ENCODE peak calls at places on chromosomes 13 and 19, in nine cellular contexts. One of them, this sample, is unnamed.
A peak's percentile ranks its signal among the peaks of the same experiment; 100 is the strongest.

GRCh38 chr13:41458187-41458938 is 1.0 kb downstream of the RGCC start:
- DNase-seq in BE2C: peak; percentile 29
- DNase-seq in bronchial epithelial cell: peak; percentile 57
- DNase-seq in fibroblast of lung: peak; percentile 18
- DNase-seq in tibial artery: no peak
- DNase-seq in pancreas: no peak
- DNase-seq in testis: no peak
- DNase-seq in adrenal gland: no peak
- DNase-seq in heart left ventricle: peak; percentile 32
- DNase-seq in this sample: peak; percentile 11

GRCh38 chr13:112668924-112669323 is 20.9 kb upstream of the ATP11A start:
- DNase-seq in BE2C: no peak
- DNase-seq in bronchial epithelial cell: no peak
- DNase-seq in fibroblast of lung: no peak
- DNase-seq in tibial artery: peak; percentile 7
- DNase-seq in pancreas: no peak
- DNase-seq in testis: no peak
- DNase-seq in adrenal gland: no peak
- DNase-seq in heart left ventricle: no peak
- DNase-seq in this sample: no peak

GRCh38 chr13:65966991-65967451 is 1263.1 kb downstream of the PCDH9 start:
- DNase-seq in BE2C: peak; percentile 50
- DNase-seq in bronchial epithelial cell: peak; percentile 66
- DNase-seq in fibroblast of lung: peak; percentile 23
- DNase-seq in tibial artery: no peak
- DNase-seq in pancreas: no peak
- DNase-seq in testis: peak; percentile 46
- DNase-seq in adrenal gland: no peak
- DNase-seq in heart left ventricle: no peak
- DNase-seq in this sample: peak; percentile 8

GRCh38 chr13:83620535-83621220 is 261.6 kb downstream of the SLITRK1 start:
- DNase-seq in BE2C: no peak
- DNase-seq in bronchial epithelial cell: peak; percentile 86
- DNase-seq in fibroblast of lung: peak; percentile 61
- DNase-seq in tibial artery: no peak
- DNase-seq in pancreas: no peak
- DNase-seq in testis: no peak
- DNase-seq in adrenal gland: no peak
- DNase-seq in heart left ventricle: no peak
- DNase-seq in this sample: no peak

GRCh38 chr13:59746291-59746962 is 417.3 kb downstream of the DIAPH3 start:
- DNase-seq in BE2C: no peak
- DNase-seq in bronchial epithelial cell: peak; percentile 57
- DNase-seq in fibroblast of lung: peak; percentile 18
- DNase-seq in tibial artery: no peak
- DNase-seq in pancreas: no peak
- DNase-seq in testis: no peak
- DNase-seq in adrenal gland: no peak
- DNase-seq in heart left ventricle: no peak
- DNase-seq in this sample: no peak

GRCh38 chr19:46678110-46678732 is 17.2 kb upstream of the DACT3 start:
- DNase-seq in BE2C: peak; percentile 69
- DNase-seq in bronchial epithelial cell: peak; percentile 14
- DNase-seq in fibroblast of lung: no peak
- DNase-seq in tibial artery: no peak
- DNase-seq in pancreas: peak; percentile 15
- DNase-seq in testis: no peak
- DNase-seq in adrenal gland: no peak
- DNase-seq in heart left ventricle: no peak
- DNase-seq in this sample: peak; percentile 51

GRCh38 chr13:32837307-32837972 is 178.8 kb upstream of the KL start:
- DNase-seq in BE2C: no peak
- DNase-seq in bronchial epithelial cell: no peak
- DNase-seq in fibroblast of lung: no peak
- DNase-seq in tibial artery: no peak
- DNase-seq in pancreas: no peak
- DNase-seq in testis: no peak
- DNase-seq in adrenal gland: no peak
- DNase-seq in heart left ventricle: no peak
- DNase-seq in this sample: no peak

GRCh38 chr19:40279120-40279551 is 6.0 kb downstream of the AKT2 start:
- DNase-seq in BE2C: no peak
- DNase-seq in bronchial epithelial cell: no peak
- DNase-seq in fibroblast of lung: peak; percentile 78
- DNase-seq in tibial artery: peak; percentile 54
- DNase-seq in pancreas: no peak
- DNase-seq in testis: peak; percentile 79
- DNase-seq in adrenal gland: no peak
- DNase-seq in heart left ventricle: peak; percentile 79
- DNase-seq in this sample: no peak

GRCh38 chr13:101727118-101727517 is 274.6 kb downstream of the ITGBL1 start:
- DNase-seq in BE2C: no peak
- DNase-seq in bronchial epithelial cell: no peak
- DNase-seq in fibroblast of lung: no peak
- DNase-seq in tibial artery: no peak
- DNase-seq in pancreas: no peak
- DNase-seq in testis: no peak
- DNase-seq in adrenal gland: no peak
- DNase-seq in heart left ventricle: no peak
- DNase-seq in this sample: no peak

DNA sequence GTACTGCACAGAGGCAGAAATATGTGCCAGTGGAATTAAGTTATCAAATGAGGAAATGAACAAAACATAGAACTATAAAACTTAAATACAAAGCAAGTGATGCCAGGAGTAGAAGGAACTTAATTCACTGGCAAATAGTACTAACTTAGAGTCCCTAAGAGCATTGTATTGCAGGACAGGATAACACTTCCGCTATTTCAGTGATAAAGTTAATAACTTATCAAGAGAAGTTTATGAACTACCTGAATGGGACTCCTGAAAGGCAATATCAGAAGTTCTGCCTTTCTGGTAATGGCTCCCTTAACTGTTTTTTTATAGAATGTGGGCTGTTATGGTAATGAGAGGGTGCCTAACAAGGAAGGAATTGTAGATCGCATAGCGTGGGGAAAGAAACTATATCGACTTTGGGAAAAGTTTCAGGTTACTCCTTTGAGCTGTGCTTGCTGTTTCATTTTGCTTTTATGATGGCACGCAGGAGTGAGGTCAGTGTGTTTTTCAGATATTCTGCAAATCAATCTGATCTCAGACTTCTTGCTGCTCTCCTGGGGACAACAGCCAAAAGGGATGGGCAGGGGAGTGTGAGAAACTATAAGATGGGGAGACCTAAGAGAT is 95.3 kb upstream of the MLNR start:
- DNase-seq in BE2C: no peak
- DNase-seq in bronchial epithelial cell: no peak
- DNase-seq in fibroblast of lung: no peak
- DNase-seq in tibial artery: no peak
- DNase-seq in pancreas: no peak
- DNase-seq in testis: no peak
- DNase-seq in adrenal gland: no peak
- DNase-seq in heart left ventricle: no peak
- DNase-seq in this sample: no peak
- H3K36me3 ChIP-seq in BE2C: peaks cover 20% of the 10 kb centered on the region
- H3K36me3 ChIP-seq in bronchial epithelial cell: no peaks in the 10 kb centered on the region
- H3K36me3 ChIP-seq in fibroblast of lung: no peaks in the 10 kb centered on the region
- H3K36me3 ChIP-seq in tibial artery: no peaks in the 10 kb centered on the region
- H3K36me3 ChIP-seq in pancreas: no peaks in the 10 kb centered on the region
- H3K36me3 ChIP-seq in testis: no peaks in the 10 kb centered on the region
- H3K36me3 ChIP-seq in adrenal gland: no peaks in the 10 kb centered on the region
- H3K36me3 ChIP-seq in heart left ventricle: peaks cover 5% of the 10 kb centered on the region
- H3K36me3 ChIP-seq in this sample: no peaks in the 10 kb centered on the region

GRCh38 chr19:23872282-23872919 is 42.3 kb upstream of the ZNF726 start:
- DNase-seq in BE2C: no peak
- DNase-seq in bronchial epithelial cell: no peak
- DNase-seq in fibroblast of lung: no peak
- DNase-seq in tibial artery: no peak
- DNase-seq in pancreas: no peak
- DNase-seq in testis: no peak
- DNase-seq in adrenal gland: no peak
- DNase-seq in heart left ventricle: no peak
- DNase-seq in this sample: no peak
- TF ChIP-seq CTCF in BE2C: no peak
- TF ChIP-seq CTCF in bronchial epithelial cell: no peak
- TF ChIP-seq CTCF in fibroblast of lung: no peak
- TF ChIP-seq CTCF in tibial artery: no peak
- TF ChIP-seq CTCF in pancreas: no peak
- TF ChIP-seq CTCF in testis: no peak
- TF ChIP-seq CTCF in adrenal gland: no peak
- TF ChIP-seq CTCF in heart left ventricle: no peak
- TF ChIP-seq CTCF in this sample: no peak

GRCh38 chr19:12867120-12868099 is 13.8 kb downstream of the DNASE2 start:
- DNase-seq in BE2C: no peak
- DNase-seq in bronchial epithelial cell: peak; percentile 28
- DNase-seq in fibroblast of lung: peak; percentile 52
- DNase-seq in tibial artery: no peak
- DNase-seq in pancreas: peak; percentile 49
- DNase-seq in testis: peak; percentile 68
- DNase-seq in adrenal gland: peak; percentile 61
- DNase-seq in heart left ventricle: no peak
- DNase-seq in this sample: no peak
- H3K4me3 ChIP-seq in BE2C: no peak overlapping the region
- H3K4me3 ChIP-seq in bronchial epithelial cell: peak overlapping the region; percentile 30
- H3K4me3 ChIP-seq in fibroblast of lung: peak overlapping the region; percentile 50
- H3K4me3 ChIP-seq in tibial artery: no peak overlapping the region
- H3K4me3 ChIP-seq in pancreas: peak overlapping the region; percentile 13
- H3K4me3 ChIP-seq in testis: peak overlapping the region; percentile 29
- H3K4me3 ChIP-seq in adrenal gland: peak overlapping the region; percentile 19
- H3K4me3 ChIP-seq in heart left ventricle: peak overlapping the region; percentile 50
- H3K4me3 ChIP-seq in this sample: no peak overlapping the region

GRCh38 chr13:98448642-98448928 is 128.3 kb downstream of the STK24 start:
- DNase-seq in BE2C: no peak
- DNase-seq in bronchial epithelial cell: no peak
- DNase-seq in fibroblast of lung: no peak
- DNase-seq in tibial artery: no peak
- DNase-seq in pancreas: no peak
- DNase-seq in testis: no peak
- DNase-seq in adrenal gland: no peak
- DNase-seq in heart left ventricle: no peak
- DNase-seq in this sample: no peak
- H3K36me3 ChIP-seq in BE2C: peaks cover 48% of the 10 kb centered on the region
- H3K36me3 ChIP-seq in bronchial epithelial cell: peaks cover 13% of the 10 kb centered on the region
- H3K36me3 ChIP-seq in fibroblast of lung: peaks cover 22% of the 10 kb centered on the region
- H3K36me3 ChIP-seq in tibial artery: peaks cover 51% of the 10 kb centered on the region
- H3K36me3 ChIP-seq in pancreas: peaks cover 3% of the 10 kb centered on the region
- H3K36me3 ChIP-seq in testis: no peaks in the 10 kb centered on the region
- H3K36me3 ChIP-seq in adrenal gland: peaks cover 36% of the 10 kb centered on the region
- H3K36me3 ChIP-seq in heart left ventricle: peaks cover 60% of the 10 kb centered on the region
- H3K36me3 ChIP-seq in this sample: peaks cover 85% of the 10 kb centered on the region

DNA sequence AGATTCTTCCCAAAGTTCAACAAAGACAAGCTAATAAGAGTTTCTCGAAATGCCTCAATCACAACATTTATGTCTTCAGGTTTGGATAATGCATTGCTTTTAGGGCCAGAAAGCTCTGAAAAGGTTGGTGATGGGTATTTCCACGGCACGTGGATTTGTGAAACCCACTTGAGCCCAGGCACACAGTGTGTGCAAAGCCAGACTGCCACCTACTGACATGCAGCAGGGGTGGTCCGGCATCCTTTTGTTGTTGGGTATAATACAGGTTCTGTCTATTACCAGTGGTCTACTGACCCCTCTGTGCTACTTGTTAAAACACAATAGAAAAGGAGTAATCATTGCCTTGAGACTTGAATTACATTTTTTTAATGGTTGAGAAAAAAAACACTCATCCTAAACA is 225.6 kb downstream of the RAP2A start:
- DNase-seq in BE2C: peak; percentile 19
- DNase-seq in bronchial epithelial cell: no peak
- DNase-seq in fibroblast of lung: peak; percentile 47
- DNase-seq in tibial artery: no peak
- DNase-seq in pancreas: no peak
- DNase-seq in testis: peak; percentile 18
- DNase-seq in adrenal gland: peak; percentile 25
- DNase-seq in heart left ventricle: peak; percentile 11
- DNase-seq in this sample: peak; percentile 73
- TF ChIP-seq CTCF in BE2C: peak; percentile 53
- TF ChIP-seq CTCF in bronchial epithelial cell: no peak
- TF ChIP-seq CTCF in fibroblast of lung: peak; percentile 59
- TF ChIP-seq CTCF in tibial artery: no peak
- TF ChIP-seq CTCF in pancreas: no peak
- TF ChIP-seq CTCF in testis: no peak
- TF ChIP-seq CTCF in adrenal gland: peak; percentile 17
- TF ChIP-seq CTCF in heart left ventricle: peak; percentile 43
- TF ChIP-seq CTCF in this sample: peak; percentile 92

GRCh38 chr13:27654059-27654458 is 32.4 kb downstream of the POLR1D start:
- DNase-seq in BE2C: no peak
- DNase-seq in bronchial epithelial cell: no peak
- DNase-seq in fibroblast of lung: no peak
- DNase-seq in tibial artery: no peak
- DNase-seq in pancreas: no peak
- DNase-seq in testis: no peak
- DNase-seq in adrenal gland: no peak
- DNase-seq in heart left ventricle: no peak
- DNase-seq in this sample: no peak

GRCh38 chr13:27650312-27650711 is 28.6 kb downstream of the POLR1D start:
- DNase-seq in BE2C: no peak
- DNase-seq in bronchial epithelial cell: no peak
- DNase-seq in fibroblast of lung: no peak
- DNase-seq in tibial artery: no peak
- DNase-seq in pancreas: no peak
- DNase-seq in testis: no peak
- DNase-seq in adrenal gland: no peak
- DNase-seq in heart left ventricle: no peak
- DNase-seq in this sample: no peak

GRCh38 chr13:27657724-27658123 is 36.0 kb downstream of the POLR1D start:
- DNase-seq in BE2C: no peak
- DNase-seq in bronchial epithelial cell: no peak
- DNase-seq in fibroblast of lung: no peak
- DNase-seq in tibial artery: no peak
- DNase-seq in pancreas: no peak
- DNase-seq in testis: no peak
- DNase-seq in adrenal gland: no peak
- DNase-seq in heart left ventricle: no peak
- DNase-seq in this sample: no peak

GRCh38 chr13:27658569-27658968 is 36.9 kb downstream of the POLR1D start:
- DNase-seq in BE2C: no peak
- DNase-seq in bronchial epithelial cell: no peak
- DNase-seq in fibroblast of lung: peak; percentile 63
- DNase-seq in tibial artery: no peak
- DNase-seq in pancreas: no peak
- DNase-seq in testis: no peak
- DNase-seq in adrenal gland: no peak
- DNase-seq in heart left ventricle: no peak
- DNase-seq in this sample: no peak

DNA sequence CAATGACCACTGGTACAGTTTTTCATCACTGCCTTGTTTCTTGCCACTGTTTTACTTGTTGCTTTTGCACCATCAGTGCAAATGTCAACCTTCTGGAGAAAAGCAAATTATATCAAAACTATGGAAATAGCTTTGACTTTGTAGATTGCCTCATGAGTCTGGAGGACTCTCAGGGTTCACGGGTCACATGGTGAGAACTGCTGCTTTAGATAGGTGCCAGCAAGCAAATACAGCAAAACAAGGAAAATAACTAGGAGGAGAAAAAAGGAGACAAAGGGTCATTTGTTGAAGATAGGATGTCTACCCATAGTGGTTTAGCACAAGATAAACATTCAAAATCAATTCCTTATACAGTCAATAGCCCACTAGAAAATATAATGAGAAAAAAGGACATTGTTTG is 33.1 kb downstream of the POLR1D start:
- DNase-seq in BE2C: no peak
- DNase-seq in bronchial epithelial cell: no peak
- DNase-seq in fibroblast of lung: no peak
- DNase-seq in tibial artery: no peak
- DNase-seq in pancreas: no peak
- DNase-seq in testis: no peak
- DNase-seq in adrenal gland: no peak
- DNase-seq in heart left ventricle: no peak
- DNase-seq in this sample: no peak
- H3K4me3 ChIP-seq in BE2C: no peak overlapping the region
- H3K4me3 ChIP-seq in bronchial epithelial cell: no peak overlapping the region
- H3K4me3 ChIP-seq in fibroblast of lung: no peak overlapping the region
- H3K4me3 ChIP-seq in tibial artery: no peak overlapping the region
- H3K4me3 ChIP-seq in pancreas: no peak overlapping the region
- H3K4me3 ChIP-seq in testis: no peak overlapping the region
- H3K4me3 ChIP-seq in adrenal gland: no peak overlapping the region
- H3K4me3 ChIP-seq in heart left ventricle: no peak overlapping the region
- H3K4me3 ChIP-seq in this sample: no peak overlapping the region